ENCODE peak calls at places on chromosomes 12 and 14, in eight cellular contexts. W, T, E, I, S, N, Y and H are unnamed samples.
A peak's percentile ranks its signal among the peaks of the same experiment; 100 is the strongest.

GRCh38 chr14:49424436-49425331 is 161.5 kb downstream of the RPS29 start:
- DNase-seq in W (no peak), T (no peak), E (no peak), I (no peak), S (no peak), N (no peak), Y (no peak), H (no peak)

GRCh38 chr12:51217133-51217967 is 512 bp downstream of the POU6F1 start:
- DNase-seq in W (peak; percentile 41), T (peak; percentile 59), E (no peak), I (peak; percentile 84), S (peak; percentile 52), N (peak; percentile 66), Y (peak; percentile 90), H (peak; percentile 54)

GRCh38 chr12:120049426-120049825 is 60.4 kb downstream of the BICDL1 start:
- DNase-seq in W (no peak), T (no peak), E (no peak), I (no peak), S (no peak), N (no peak), Y (no peak), H (no peak)

GRCh38 chr14:32224731-32225377 is 21.8 kb upstream of the RNU6-8 start:
- DNase-seq in W (no peak), T (peak; percentile 87), E (no peak), I (no peak), S (no peak), N (peak; percentile 40), Y (peak; percentile 80), H (no peak)

GRCh38 chr12:82182601-82183000 is 175.6 kb downstream of the CCDC59 start:
- DNase-seq in W (no peak), T (no peak), E (no peak), I (no peak), S (no peak), N (no peak), Y (no peak), H (no peak)

GRCh38 chr12:4009979-4010704 is 136.9 kb upstream of the PARP11 start:
- DNase-seq in W (no peak), T (no peak), E (no peak), I (no peak), S (no peak), N (no peak), Y (no peak), H (no peak)

GRCh38 chr12:56160160-56160763 is 2.1 kb downstream of the MYL6 start:
- DNase-seq in W (peak; percentile 31), T (no peak), E (no peak), I (no peak), S (no peak), N (no peak), Y (no peak), H (no peak)

GRCh38 chr14:73713804-73714655 is at the start of gene PNMA1:
- DNase-seq in W (peak; percentile 80), T (peak; percentile 95), E (no peak), I (peak; percentile 96), S (peak; percentile 87), N (peak; percentile 91), Y (peak; percentile 98), H (peak; percentile 93)

GRCh38 chr12:85280138-85280983 is at the start of gene ALX1:
- DNase-seq in W (no peak), T (no peak), E (no peak), I (peak; percentile 36), S (peak; percentile 21), N (peak; percentile 80), Y (peak; percentile 75), H (no peak)

GRCh38 chr14:21024668-21025373 is at the start of gene NDRG2:
- DNase-seq in W (peak; percentile 70), T (peak; percentile 87), E (no peak), I (peak; percentile 95), S (peak; percentile 91), N (peak; percentile 96), Y (peak; percentile 95), H (peak; percentile 78)

GRCh38 chr14:77026166-77026929 is 2.2 kb downstream of the IRF2BPL start:
- DNase-seq in W (no peak), T (peak; percentile 54), E (no peak), I (peak; percentile 75), S (no peak), N (peak; percentile 39), Y (peak; percentile 55), H (no peak)

GRCh38 chr12:125210104-125210755 is 145.0 kb downstream of the AACS start:
- DNase-seq in W (no peak), T (no peak), E (no peak), I (no peak), S (no peak), N (no peak), Y (no peak), H (no peak)

GRCh38 chr12:14905269-14906004 is 19.8 kb upstream of the MGP start:
- DNase-seq in W (no peak), T (no peak), E (no peak), I (peak; percentile 87), S (no peak), N (no peak), Y (no peak), H (no peak)

GRCh38 chr14:103221781-103222358 is 98.6 kb downstream of the TNFAIP2 start:
- DNase-seq in W (no peak), T (no peak), E (no peak), I (no peak), S (no peak), N (no peak), Y (no peak), H (no peak)
- H3K27me3 ChIP-seq in W (peaks cover 6% of the 10 kb centered on the region), T (peaks cover 2% of the 10 kb centered on the region), E (no peaks in the 10 kb centered on the region), I (no peaks in the 10 kb centered on the region), S (peaks cover 13% of the 10 kb centered on the region), N (peaks cover 31% of the 10 kb centered on the region), Y (no peaks in the 10 kb centered on the region), H (no peaks in the 10 kb centered on the region)

DNA sequence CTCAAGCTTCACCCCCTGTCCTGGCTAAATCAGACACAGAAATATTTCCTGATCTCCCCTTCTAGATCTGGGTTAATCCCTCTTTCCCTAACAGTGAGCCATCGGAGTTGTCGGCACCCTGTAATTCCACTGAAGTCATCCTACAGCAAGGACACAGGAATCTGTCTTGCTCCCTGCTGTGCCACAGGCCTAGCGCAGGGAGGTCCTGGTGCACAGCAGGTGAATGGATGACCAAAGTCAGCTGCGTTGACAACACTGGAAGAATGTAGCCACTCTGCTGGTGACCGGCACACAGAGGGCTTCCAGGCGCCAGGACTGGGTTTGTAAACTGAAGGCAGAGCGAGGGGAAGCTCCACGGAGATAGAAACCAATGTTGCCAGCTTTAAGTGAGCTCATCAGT is 23.7 kb downstream of the TMEM229B start:
- DNase-seq in W (no peak), T (no peak), E (no peak), I (no peak), S (no peak), N (no peak), Y (no peak), H (no peak)
- H3K27me3 ChIP-seq in W (no peaks in the 10 kb centered on the region), T (peaks cover 5% of the 10 kb centered on the region), E (no peaks in the 10 kb centered on the region), I (no peaks in the 10 kb centered on the region), S (no peaks in the 10 kb centered on the region), N (no peaks in the 10 kb centered on the region), Y (no peaks in the 10 kb centered on the region), H (no peaks in the 10 kb centered on the region)

GRCh38 chr14:101054671-101055070 is 151.1 kb upstream of the RTL1 start:
- DNase-seq in W (no peak), T (no peak), E (no peak), I (no peak), S (no peak), N (no peak), Y (no peak), H (no peak)
- H3K27me3 ChIP-seq in W (no peaks in the 10 kb centered on the region), T (no peaks in the 10 kb centered on the region), E (no peaks in the 10 kb centered on the region), I (no peaks in the 10 kb centered on the region), S (no peaks in the 10 kb centered on the region), N (no peaks in the 10 kb centered on the region), Y (no peaks in the 10 kb centered on the region), H (no peaks in the 10 kb centered on the region)

GRCh38 chr12:132606466-132606865 is 3.9 kb downstream of the LRCOL1 start:
- DNase-seq in W (no peak), T (no peak), E (no peak), I (peak; percentile 2), S (no peak), N (no peak), Y (peak; percentile 59), H (no peak)
- H3K27me3 ChIP-seq in W (peaks cover 7% of the 10 kb centered on the region), T (peaks cover 92% of the 10 kb centered on the region), E (no peaks in the 10 kb centered on the region), I (no peaks in the 10 kb centered on the region), S (peaks cover 36% of the 10 kb centered on the region), N (peaks cover 68% of the 10 kb centered on the region), Y (peaks cover 83% of the 10 kb centered on the region), H (peaks cover 69% of the 10 kb centered on the region)

GRCh38 chr12:48106574-48107251 is 834 bp upstream of the SENP1 start:
- DNase-seq in W (no peak), T (no peak), E (no peak), I (no peak), S (no peak), N (no peak), Y (no peak), H (no peak)

GRCh38 chr12:48109424-48109823 is 3.5 kb upstream of the SENP1 start:
- DNase-seq in W (no peak), T (no peak), E (no peak), I (no peak), S (no peak), N (no peak), Y (no peak), H (no peak)

GRCh38 chr12:48105867-48106563 is at the start of gene SENP1:
- DNase-seq in W (peak; percentile 85), T (peak; percentile 88), E (peak; percentile 78), I (peak; percentile 95), S (peak; percentile 89), N (peak; percentile 85), Y (peak; percentile 90), H (peak; percentile 85)

GRCh38 chr12:48107252-48107613 is 1.4 kb upstream of the SENP1 start:
- DNase-seq in W (no peak), T (no peak), E (no peak), I (no peak), S (no peak), N (no peak), Y (no peak), H (no peak)

GRCh38 chr12:48110691-48111315 is 4.9 kb upstream of the SENP1 start:
- DNase-seq in W (no peak), T (no peak), E (no peak), I (no peak), S (no peak), N (no peak), Y (no peak), H (no peak)
- H3K27me3 ChIP-seq in W (no peaks in the 10 kb centered on the region), T (peaks cover 60% of the 10 kb centered on the region), E (no peaks in the 10 kb centered on the region), I (no peaks in the 10 kb centered on the region), S (no peaks in the 10 kb centered on the region), N (peaks cover 5% of the 10 kb centered on the region), Y (peaks cover 16% of the 10 kb centered on the region), H (no peaks in the 10 kb centered on the region)

GRCh38 chr12:131162113-131162512 is 208.4 kb downstream of the ADGRD1 start:
- DNase-seq in W (no peak), T (no peak), E (no peak), I (no peak), S (no peak), N (no peak), Y (no peak), H (no peak)

GRCh38 chr12:131159660-131160059 is 206.0 kb downstream of the ADGRD1 start:
- DNase-seq in W (no peak), T (no peak), E (peak; percentile 18), I (no peak), S (no peak), N (peak; percentile 46), Y (no peak), H (no peak)

GRCh38 chr12:131164096-131164872 is 210.6 kb downstream of the ADGRD1 start:
- DNase-seq in W (no peak), T (no peak), E (peak; percentile 10), I (peak; percentile 44), S (no peak), N (no peak), Y (peak; percentile 48), H (no peak)

GRCh38 chr12:131167334-131167733 is 213.6 kb downstream of the ADGRD1 start:
- DNase-seq in W (no peak), T (no peak), E (no peak), I (no peak), S (peak; percentile 23), N (no peak), Y (no peak), H (no peak)

GRCh38 chr12:131163189-131163738 is 209.6 kb downstream of the ADGRD1 start:
- DNase-seq in W (no peak), T (no peak), E (no peak), I (peak; percentile 55), S (no peak), N (no peak), Y (no peak), H (no peak)
- H3K27me3 ChIP-seq in W (no peaks in the 10 kb centered on the region), T (no peaks in the 10 kb centered on the region), E (peaks cover 6% of the 10 kb centered on the region), I (no peaks in the 10 kb centered on the region), S (no peaks in the 10 kb centered on the region), N (no peaks in the 10 kb centered on the region), Y (no peaks in the 10 kb centered on the region), H (peaks cover 15% of the 10 kb centered on the region)